ENCODE peak calls at places on chromosomes 1 and 21, in four cellular contexts. One of them, this sample, is unnamed.

GRCh38 chr1:37718901-37719571 is 26.7 kb downstream of the CDCA8 start:
- DNase-seq in ELR: no peak
- DNase-seq in HEK293T: no peak
- DNase-seq in epithelial cell of proximal tubule: no peak
- DNase-seq in this sample: peak

GRCh38 chr1:112522621-112523020 is 13.9 kb downstream of the WNT2B start:
- DNase-seq in epithelial cell of proximal tubule: peak
- DNase-seq in ELR: peak
- DNase-seq in HEK293T: no peak
- DNase-seq in this sample: peak

GRCh38 chr1:56516539-56517252 is 62.7 kb downstream of the PLPP3 start:
- DNase-seq in HEK293T: no peak
- DNase-seq in ELR: peak
- DNase-seq in epithelial cell of proximal tubule: peak
- DNase-seq in this sample: peak

GRCh38 chr1:73593379-73593778 is 604.6 kb downstream of the LRRIQ3 start:
- DNase-seq in epithelial cell of proximal tubule: peak
- DNase-seq in ELR: peak
- DNase-seq in HEK293T: no peak
- DNase-seq in this sample: peak

GRCh38 chr1:178694923-178695525 is 30.0 kb upstream of the RALGPS2 start:
- DNase-seq in ELR: no peak
- DNase-seq in epithelial cell of proximal tubule: no peak
- DNase-seq in HEK293T: no peak
- DNase-seq in this sample: no peak

GRCh38 chr1:223319913-223320600 is 43.9 kb downstream of the SUSD4 start:
- DNase-seq in HEK293T: no peak
- DNase-seq in epithelial cell of proximal tubule: no peak
- DNase-seq in ELR: no peak
- DNase-seq in this sample: no peak

GRCh38 chr1:88984553-88984945 is 7.9 kb downstream of the KYAT3 start:
- DNase-seq in epithelial cell of proximal tubule: no peak
- DNase-seq in ELR: no peak
- DNase-seq in HEK293T: no peak
- DNase-seq in this sample: no peak

GRCh38 chr21:27502801-27503200 is 535.9 kb upstream of the ADAMTS5 start:
- DNase-seq in epithelial cell of proximal tubule: no peak
- DNase-seq in HEK293T: no peak
- DNase-seq in ELR: no peak
- DNase-seq in this sample: no peak

GRCh38 chr1:150281221-150281757 is 1.1 kb upstream of the CIART start:
- DNase-seq in ELR: peak
- DNase-seq in epithelial cell of proximal tubule: peak
- DNase-seq in HEK293T: peak
- DNase-seq in this sample: peak

GRCh38 chr1:64745986-64746940 is 1.4 kb downstream of the RAVER2 start:
- DNase-seq in epithelial cell of proximal tubule: no peak
- DNase-seq in ELR: no peak
- DNase-seq in HEK293T: peak
- DNase-seq in this sample: no peak

GRCh38 chr1:110634455-110635281 is 28.5 kb upstream of the KCNA2 start:
- DNase-seq in HEK293T: no peak
- DNase-seq in ELR: peak
- DNase-seq in epithelial cell of proximal tubule: no peak
- DNase-seq in this sample: peak

GRCh38 chr1:168390261-168390660 is 109.6 kb downstream of the TBX19 start:
- DNase-seq in HEK293T: no peak
- DNase-seq in epithelial cell of proximal tubule: no peak
- DNase-seq in ELR: no peak
- DNase-seq in this sample: peak

GRCh38 chr1:224579526-224579925 is 36.6 kb upstream of the CNIH3 start:
- DNase-seq in epithelial cell of proximal tubule: no peak
- DNase-seq in ELR: peak
- DNase-seq in HEK293T: no peak
- DNase-seq in this sample: peak

GRCh38 chr1:215749423-215749822 is 182.3 kb downstream of the KCTD3 start:
- DNase-seq in epithelial cell of proximal tubule: no peak
- DNase-seq in HEK293T: no peak
- DNase-seq in ELR: peak
- DNase-seq in this sample: peak

GRCh38 chr1:188941986-188942385 is 1535.7 kb downstream of the BRINP3 start:
- DNase-seq in epithelial cell of proximal tubule: no peak
- DNase-seq in ELR: no peak
- DNase-seq in HEK293T: no peak
- DNase-seq in this sample: no peak

GRCh38 chr21:45406801-45407628 is 2.0 kb downstream of the COL18A1 start:
- DNase-seq in epithelial cell of proximal tubule: no peak
- DNase-seq in HEK293T: no peak
- DNase-seq in ELR: peak
- DNase-seq in this sample: no peak

GRCh38 chr1:230772457-230773395 is 25.5 kb downstream of the CAPN9 start:
- DNase-seq in ELR: peak
- DNase-seq in epithelial cell of proximal tubule: peak
- DNase-seq in HEK293T: peak
- DNase-seq in this sample: peak

GRCh38 chr1:145908653-145909052 is 1.2 kb downstream of the ITGA10 start:
- DNase-seq in epithelial cell of proximal tubule: no peak
- DNase-seq in HEK293T: no peak
- DNase-seq in ELR: peak
- DNase-seq in this sample: no peak

GRCh38 chr1:50419192-50419906 is 3.9 kb downstream of the DMRTA2 start:
- DNase-seq in epithelial cell of proximal tubule: no peak
- DNase-seq in HEK293T: peak
- DNase-seq in ELR: no peak
- DNase-seq in this sample: no peak

GRCh38 chr1:208209286-208209685 is 34.9 kb downstream of the PLXNA2 start:
- DNase-seq in HEK293T: no peak
- DNase-seq in epithelial cell of proximal tubule: no peak
- DNase-seq in ELR: no peak
- DNase-seq in this sample: no peak

GRCh38 chr1:44810101-44810761 is 1.9 kb downstream of the BTBD19 start:
- DNase-seq in epithelial cell of proximal tubule: no peak
- DNase-seq in HEK293T: no peak
- DNase-seq in ELR: no peak
- DNase-seq in this sample: peak

GRCh38 chr1:206505702-206506375 is 1.5 kb upstream of the RASSF5 start:
- DNase-seq in ELR: peak
- DNase-seq in epithelial cell of proximal tubule: no peak
- DNase-seq in HEK293T: no peak
- DNase-seq in this sample: peak

GRCh38 chr1:229989591-229990248 is 77.3 kb upstream of the GALNT2 start:
- DNase-seq in ELR: no peak
- DNase-seq in HEK293T: no peak
- DNase-seq in epithelial cell of proximal tubule: no peak
- DNase-seq in this sample: no peak

GRCh38 chr1:24098907-24099637 is 12.9 kb downstream of the MYOM3 start:
- DNase-seq in ELR: no peak
- DNase-seq in epithelial cell of proximal tubule: no peak
- DNase-seq in HEK293T: no peak
- DNase-seq in this sample: no peak

This sample was measured in PC-3.